ENCODE peak calls at places on chromosomes 1 and 21, in five cellular contexts. Z, Y, R, K and D are unnamed samples.

GRCh38 chr1:1760715-1761114 is 17.6 kb downstream of the NADK start:
- DNase-seq in K (no peak), Y (no peak), Z (no peak), R (no peak), D (no peak)

GRCh38 chr1:206503591-206504362 is 3.6 kb upstream of the RASSF5 start:
- DNase-seq in K (no peak), Z (no peak), Y (no peak), R (peak), D (no peak)

GRCh38 chr1:30853350-30853749 is 55.2 kb downstream of the SDC3 start:
- DNase-seq in K (no peak), Z (no peak), R (no peak), Y (no peak), D (no peak)

GRCh38 chr1:189859385-189859977 is 618.2 kb downstream of the BRINP3 start:
- DNase-seq in Y (no peak), K (no peak), Z (no peak), R (no peak), D (no peak)

GRCh38 chr1:164423136-164423535 is 135.8 kb upstream of the PBX1 start:
- DNase-seq in R (no peak), K (no peak), Z (no peak), Y (no peak), D (no peak)

GRCh38 chr21:45622416-45623097 is 21.0 kb upstream of the PCBP3 start:
- DNase-seq in K (no peak), Y (no peak), Z (no peak), R (no peak), D (no peak)

GRCh38 chr21:32572574-32573420 is 12.5 kb downstream of the TCP10L start:
- DNase-seq in Z (no peak), K (no peak), R (no peak), Y (no peak), D (no peak)

GRCh38 chr21:37198989-37199924 is 67.9 kb downstream of the VPS26C start:
- DNase-seq in Z (no peak), Y (no peak), K (no peak), R (peak), D (no peak)

GRCh38 chr1:15310544-15310943 is 63.5 kb downstream of the FHAD1 start:
- DNase-seq in K (no peak), R (no peak), Y (no peak), Z (no peak), D (no peak)

GRCh38 chr1:199373139-199373538 is 654.4 kb upstream of the NR5A2 start:
- DNase-seq in Z (no peak), R (no peak), Y (no peak), K (no peak), D (no peak)

GRCh38 chr1:235563513-235563912 is 59.3 kb upstream of the B3GALNT2 start:
- DNase-seq in Z (no peak), K (no peak), Y (no peak), R (no peak), D (no peak)

GRCh38 chr1:225777058-225777582 is 506 bp upstream of the SRP9 start:
- DNase-seq in Z (no peak), Y (no peak), K (no peak), R (no peak), D (no peak)

GRCh38 chr1:241990040-241990439 is 8.9 kb downstream of the MAP1LC3C start:
- DNase-seq in R (peak), K (no peak), Z (no peak), Y (no peak), D (no peak)

GRCh38 chr1:19909971-19910370 is 13.4 kb downstream of the PLA2G2E start:
- DNase-seq in K (no peak), R (no peak), Z (no peak), Y (no peak), D (no peak)

GRCh38 chr1:31723828-31724359 is 20.1 kb upstream of the COL16A1 start:
- DNase-seq in R (peak), K (peak), Z (no peak), Y (no peak), D (peak)

GRCh38 chr1:19640363-19641316 is 3.5 kb upstream of the NBL1 start:
- DNase-seq in Z (no peak), R (no peak), K (no peak), Y (no peak), D (peak)

GRCh38 chr1:7302873-7303272 is 468.2 kb upstream of the VAMP3 start:
- DNase-seq in Z (no peak), Y (no peak), K (no peak), R (no peak), D (peak)

GRCh38 chr1:233662503-233663105 is 48.7 kb downstream of the KCNK1 start:
- DNase-seq in K (no peak), Z (no peak), Y (no peak), R (no peak), D (no peak)

GRCh38 chr1:46364612-46365011 is 24.0 kb downstream of the NSUN4 start:
- DNase-seq in R (no peak), K (no peak), Z (no peak), Y (no peak), D (no peak)

GRCh38 chr1:211586538-211586937 is 7.6 kb upstream of the SLC30A1 start:
- DNase-seq in K (no peak), Z (no peak), Y (no peak), R (no peak), D (no peak)

GRCh38 chr1:192224386-192224785 is 66.1 kb downstream of the RGS18 start:
- DNase-seq in Z (no peak), Y (no peak), K (no peak), R (no peak), D (no peak)

GRCh38 chr1:100455478-100456072 is 82.4 kb upstream of the GPR88 start:
- DNase-seq in R (no peak), K (no peak), Z (no peak), Y (no peak), D (no peak)

GRCh38 chr1:156379420-156380165 is 10.6 kb downstream of the RHBG start:
- DNase-seq in Z (no peak), Y (no peak), K (no peak), R (peak), D (no peak)

GRCh38 chr1:178470411-178470960 is 26.3 kb downstream of the CLEC20A start:
- DNase-seq in Y (no peak), K (no peak), R (no peak), Z (no peak), D (no peak)

GRCh38 chr21:45990049-45990711 is 8.6 kb downstream of the COL6A1 start:
- DNase-seq in Y (no peak), Z (no peak), R (no peak), K (no peak), D (no peak)

GRCh38 chr1:35807614-35808375 is at the start of gene AGO4:
- DNase-seq in K (peak), R (peak), Z (no peak), Y (no peak), D (peak)

GRCh38 chr21:37800122-37800455 is 116.2 kb downstream of the KCNJ6 start:
- DNase-seq in Z (no peak), K (no peak), R (no peak), Y (no peak), D (no peak)

GRCh38 chr1:228514421-228514820 is 27.2 kb downstream of the RNF187 start:
- DNase-seq in R (no peak), K (no peak), Y (no peak), Z (no peak), D (no peak)

GRCh38 chr21:33685613-33686197 is 43.4 kb downstream of the ITSN1 start:
- DNase-seq in Y (no peak), R (no peak), Z (no peak), K (no peak), D (no peak)

GRCh38 chr1:29343908-29344307 is 107.6 kb downstream of the PTPRU start:
- DNase-seq in K (no peak), Z (no peak), Y (no peak), R (no peak), D (peak)

GRCh38 chr1:20370628-20371200 is 80.0 kb downstream of the VWA5B1 start:
- DNase-seq in R (no peak), Y (no peak), Z (no peak), K (no peak), D (no peak)

GRCh38 chr1:67019600-67020136 is 34.3 kb downstream of the SLC35D1 start:
- DNase-seq in Z (no peak), R (no peak), Y (no peak), K (no peak), D (no peak)

GRCh38 chr1:183105449-183105848 is 80.6 kb upstream of the LAMC2 start:
- DNase-seq in Z (no peak), K (no peak), Y (no peak), R (no peak), D (no peak)

GRCh38 chr1:119795471-119795870 is 15.8 kb downstream of the REG4 start:
- DNase-seq in Y (no peak), K (no peak), R (no peak), Z (no peak), D (no peak)

GRCh38 chr1:85366391-85366790 is 90.0 kb upstream of the BCL10 start:
- DNase-seq in K (no peak), R (peak), Z (no peak), Y (no peak), D (no peak)